ENCODE peak calls at places on chromosomes 6 and 20, in four cellular contexts. G is mammary epithelial cell, Z is fibroblast of mammary gland, C is tibial artery. R is an unnamed sample.

GRCh38 chr6:113856011-113856551 is 1.1 kb upstream of the MARCKS start:
- DNase-seq in G (peak; percentile 60), Z (peak; percentile 49), C (no peak), R (peak; percentile 23)

GRCh38 chr6:145502417-145502816 is 232.9 kb downstream of the EPM2A start:
- DNase-seq in G (peak; percentile 42), Z (peak; percentile 7), C (no peak), R (no peak)

GRCh38 chr6:38163186-38164130 is 343.9 kb downstream of the ZFAND3 start:
- DNase-seq in G (no peak), Z (no peak), C (no peak), R (no peak)

GRCh38 chr6:75128881-75129570 is 76.8 kb downstream of the COL12A1 start:
- DNase-seq in G (no peak), Z (peak; percentile 87), C (no peak), R (no peak)

GRCh38 chr6:136701011-136701410 is 91.3 kb downstream of the MAP3K5 start:
- DNase-seq in G (no peak), Z (no peak), C (no peak), R (no peak)

GRCh38 chr6:136403166-136403980 is 113.7 kb upstream of the BCLAF1 start:
- DNase-seq in G (peak; percentile 98), Z (peak; percentile 99), C (no peak), R (no peak)

GRCh38 chr6:89205819-89206218 is 11.3 kb downstream of the GABRR1 start:
- DNase-seq in G (no peak), Z (no peak), C (peak; percentile 67), R (no peak)

GRCh38 chr6:5525209-5525608 is 263.9 kb downstream of the FARS2 start:
- DNase-seq in G (peak; percentile 27), Z (peak; percentile 71), C (no peak), R (no peak)

GRCh38 chr20:63129376-63129965 is 86.5 kb downstream of the YTHDF1 start:
- DNase-seq in G (no peak), Z (no peak), C (peak; percentile 34), R (no peak)

GRCh38 chr6:158816329-158816728 is 2.8 kb downstream of the EZR start:
- DNase-seq in G (no peak), Z (no peak), C (no peak), R (no peak)

GRCh38 chr6:5997420-5998093 is 9.2 kb downstream of the NRN1 start:
- DNase-seq in G (peak; percentile 41), Z (peak; percentile 40), C (no peak), R (peak; percentile 45)

GRCh38 chr20:45012682-45013302 is 46.5 kb downstream of the STK4 start:
- DNase-seq in G (no peak), Z (peak; percentile 37), C (no peak), R (no peak)

GRCh38 chr6:93300661-93301060 is 118.7 kb downstream of the EPHA7 start:
- DNase-seq in G (no peak), Z (no peak), C (no peak), R (no peak)

GRCh38 chr6:42313038-42313437 is 95.4 kb upstream of the MRPS10 start:
- DNase-seq in G (no peak), Z (peak; percentile 60), C (no peak), R (no peak)

GRCh38 chr6:132937466-132937906 is 123.1 kb downstream of the RPS12 start:
- DNase-seq in G (peak; percentile 39), Z (peak; percentile 51), C (no peak), R (peak; percentile 57)

GRCh38 chr20:47205577-47206123 is 150.8 kb downstream of the ZMYND8 start:
- DNase-seq in G (peak; percentile 35), Z (peak; percentile 86), C (peak; percentile 78), R (peak; percentile 43)

GRCh38 chr6:49923826-49924225 is 40.1 kb downstream of the DEFB114 start:
- DNase-seq in G (no peak), Z (no peak), C (no peak), R (no peak)

GRCh38 chr20:37526238-37526838 is 1.3 kb downstream of the BLCAP start:
- DNase-seq in G (peak; percentile 90), Z (peak; percentile 40), C (peak; percentile 65), R (no peak)

GRCh38 chr6:42454428-42454791 is 2.7 kb upstream of the TRERF1 start:
- DNase-seq in G (no peak), Z (no peak), C (no peak), R (no peak)

GRCh38 chr6:156601156-156601820 is 175.9 kb upstream of the ARID1B start:
- DNase-seq in G (no peak), Z (no peak), C (no peak), R (no peak)

GRCh38 chr20:23826541-23827018 is at the start of gene CST2:
- DNase-seq in G (no peak), Z (peak; percentile 15), C (no peak), R (no peak)

GRCh38 chr6:23584134-23584763 is 541.8 kb upstream of the NRSN1 start:
- DNase-seq in G (no peak), Z (peak; percentile 8), C (no peak), R (no peak)

GRCh38 chr20:23047738-23048214 is 1.7 kb downstream of the THBD start:
- DNase-seq in G (no peak), Z (no peak), C (no peak), R (no peak)

GRCh38 chr6:152669894-152670293 is 27.8 kb upstream of the MYCT1 start:
- DNase-seq in G (peak; percentile 21), Z (peak; percentile 51), C (no peak), R (no peak)
- TF ChIP-seq CTCF in G (peak; percentile 41), Z (peak; percentile 54), C (peak; percentile 9), R (peak; percentile 62)

GRCh38 chr20:48850257-48850656 is 22.5 kb upstream of the PREX1 start:
- DNase-seq in G (no peak), Z (no peak), C (no peak), R (no peak)
- TF ChIP-seq CTCF in G (no peak), Z (no peak), C (no peak), R (no peak)

GRCh38 chr6:90216081-90216977 is 80.3 kb downstream of the BACH2 start:
- DNase-seq in G (no peak), Z (peak; percentile 28), C (peak; percentile 65), R (no peak)

GRCh38 chr6:90214461-90214860 is 82.2 kb downstream of the BACH2 start:
- DNase-seq in G (no peak), Z (no peak), C (no peak), R (no peak)

GRCh38 chr6:90214966-90215365 is 81.7 kb downstream of the BACH2 start:
- DNase-seq in G (no peak), Z (no peak), C (no peak), R (no peak)

GRCh38 chr6:90209527-90209926 is 87.1 kb downstream of the BACH2 start:
- DNase-seq in G (no peak), Z (no peak), C (no peak), R (no peak)

DNA sequence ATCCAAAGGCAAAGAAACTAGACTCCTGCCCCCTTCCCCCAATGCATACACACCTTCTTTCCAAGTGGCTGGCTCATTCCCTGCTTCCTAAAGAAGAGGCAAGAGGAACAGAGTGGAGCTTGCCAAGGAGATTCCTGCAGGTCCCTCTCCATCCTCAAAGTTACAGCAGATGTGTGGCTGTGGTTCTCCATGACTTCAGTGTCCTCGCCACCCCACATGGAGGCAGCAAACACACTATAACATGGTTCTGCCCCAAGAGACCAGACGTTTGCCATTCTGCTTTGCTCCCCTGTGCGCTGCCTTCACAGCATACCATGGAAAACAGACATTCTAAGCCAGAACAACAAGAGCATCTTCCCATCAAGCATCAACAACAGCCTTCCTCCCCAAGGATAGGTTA is 84.4 kb downstream of the BACH2 start:
- DNase-seq in G (no peak), Z (no peak), C (no peak), R (no peak)
- TF ChIP-seq CTCF in G (peak; percentile 4), Z (no peak), C (no peak), R (no peak)

DNA sequence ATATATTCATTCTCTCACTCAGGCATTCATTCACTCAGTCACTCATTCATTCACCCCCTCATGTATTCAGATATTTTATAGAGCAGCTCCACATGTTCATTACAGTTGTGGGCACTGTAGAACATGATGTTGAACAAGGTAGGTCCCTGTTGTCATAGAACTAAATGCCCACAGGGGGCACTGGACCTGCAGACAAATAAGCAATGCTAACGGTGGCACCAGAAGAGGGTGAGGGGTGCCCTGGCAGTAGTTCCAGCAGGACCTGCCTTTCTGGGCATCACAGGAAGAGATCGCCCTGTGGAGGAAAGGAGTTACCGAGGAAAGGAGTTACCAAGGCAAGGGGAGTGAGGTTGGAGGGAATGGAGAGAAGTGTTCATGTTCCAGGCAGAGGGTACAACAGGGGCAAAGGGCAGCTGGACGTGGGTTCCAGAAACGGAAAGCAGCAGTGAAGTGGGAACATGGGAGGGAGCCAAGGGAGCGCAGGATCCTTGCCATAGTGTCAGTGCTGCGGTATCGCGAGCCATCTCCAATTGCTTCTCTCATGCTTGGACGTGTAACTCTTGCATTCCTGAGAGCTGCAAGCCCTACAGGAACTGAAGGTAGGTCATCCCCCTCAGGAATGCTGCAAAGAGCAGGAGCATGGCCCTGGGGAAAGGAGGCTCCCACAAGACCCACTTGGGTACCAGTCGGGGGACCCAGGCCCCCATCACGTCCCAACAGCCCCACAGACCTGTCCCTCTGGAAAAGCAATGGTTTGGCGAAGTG is 128.2 kb downstream of the EDN3 start:
- DNase-seq in G (peak; percentile 25), Z (no peak), C (no peak), R (no peak)
- TF ChIP-seq CTCF in G (peak; percentile 37), Z (no peak), C (no peak), R (peak; percentile 43)

GRCh38 chr6:151762817-151763216 is 44.7 kb upstream of the ESR1 start:
- DNase-seq in G (no peak), Z (no peak), C (no peak), R (no peak)

GRCh38 chr6:151760486-151760885 is 47.0 kb upstream of the ESR1 start:
- DNase-seq in G (no peak), Z (no peak), C (no peak), R (no peak)

GRCh38 chr6:151763938-151764680 is 43.4 kb upstream of the ESR1 start:
- DNase-seq in G (peak; percentile 97), Z (peak; percentile 89), C (peak; percentile 96), R (peak; percentile 58)

GRCh38 chr6:151765444-151765886 is 42.0 kb upstream of the ESR1 start:
- DNase-seq in G (peak; percentile 83), Z (peak; percentile 91), C (no peak), R (peak; percentile 46)

GRCh38 chr6:151763303-151763702 is 44.2 kb upstream of the ESR1 start:
- DNase-seq in G (peak; percentile 70), Z (peak; percentile 69), C (no peak), R (no peak)
- TF ChIP-seq CTCF in G (peak; percentile 65), Z (peak; percentile 54), C (peak; percentile 23), R (peak; percentile 63)

R was measured in neural crest cell.